ENCODE peak calls at places on chromosomes 6 and 20, in five cellular contexts. P, R, W, C and E are unnamed samples.

GRCh38 chr6:149925253-149925973 is 2.5 kb upstream of the RAET1G start:
- DNase-seq in R (no peak), C (no peak), P (no peak), W (no peak), E (no peak)

GRCh38 chr6:19999319-20000191 is 162.4 kb downstream of the ID4 start:
- DNase-seq in W (peak; percentile 7), P (no peak), C (peak; percentile 66), R (no peak), E (no peak)

GRCh38 chr6:90485615-90486277 is 101.1 kb downstream of the MAP3K7 start:
- DNase-seq in R (no peak), W (no peak), C (peak; percentile 18), P (no peak), E (no peak)

GRCh38 chr6:31952140-31952805 is 6.4 kb downstream of the CFB start:
- DNase-seq in W (no peak), R (peak; percentile 53), P (peak; percentile 54), C (peak; percentile 46), E (no peak)

GRCh38 chr20:10239954-10240353 is 21.3 kb downstream of the SNAP25 start:
- DNase-seq in W (no peak), C (no peak), R (no peak), P (no peak), E (no peak)

GRCh38 chr6:155093430-155093829 is 98.3 kb downstream of the TIAM2 start:
- DNase-seq in W (no peak), P (no peak), R (no peak), C (peak; percentile 10), E (peak; percentile 29)

GRCh38 chr20:34546751-34547181 is 11.8 kb upstream of the MAP1LC3A start:
- DNase-seq in C (no peak), P (no peak), W (no peak), R (no peak), E (no peak)

GRCh38 chr20:63941282-63942060 is 14.7 kb downstream of the UCKL1 start:
- DNase-seq in P (no peak), W (no peak), C (peak; percentile 71), R (no peak), E (peak; percentile 87)